ENCODE peak calls at places on chromosomes 11 and 22, in ten cellular contexts. E is CD4-positive, alpha-beta T cell; K is Peyer's patch; C is AG10803; A is fibroblast of mammary gland; U is HFF-Myc; D is astrocyte of the spinal cord; F is endothelial cell; Y is H9; G is PC-3. S is an unnamed sample.

GRCh38 chr11:19868871-19869270 is 156.2 kb downstream of the NAV2 start:
- DNase-seq in Y (no peak), A (no peak), F (no peak), D (peak; percentile 33), U (no peak), G (no peak), C (peak; percentile 32), E (no peak), K (no peak), S (no peak)

GRCh38 chr11:91904792-91905785 is 319.5 kb upstream of the FAT3 start:
- DNase-seq in G (no peak), F (no peak), E (no peak), U (no peak), K (no peak), Y (no peak), D (no peak), A (no peak), C (no peak), S (no peak)

GRCh38 chr11:94130589-94131362 is 2.1 kb downstream of the PANX1 start:
- DNase-seq in A (peak; percentile 96), G (peak; percentile 41), C (peak; percentile 96), K (no peak), E (no peak), F (no peak), Y (no peak), U (no peak), D (peak; percentile 67), S (peak; percentile 82)

GRCh38 chr11:114280696-114281095 is 15.5 kb upstream of the NNMT start:
- DNase-seq in C (peak; percentile 96), U (peak; percentile 54), D (peak; percentile 87), A (peak; percentile 86), F (peak; percentile 85), K (no peak), E (no peak), Y (peak; percentile 92), G (peak; percentile 93), S (peak; percentile 77)

GRCh38 chr22:49999063-49999900 is 13.3 kb downstream of the IL17REL start:
- DNase-seq in F (peak; percentile 65), U (no peak), E (no peak), K (peak; percentile 72), D (no peak), G (no peak), Y (peak; percentile 87), A (no peak), C (no peak), S (no peak)

GRCh38 chr11:85875505-85875904 is 20.3 kb downstream of the CCDC83 start:
- DNase-seq in G (peak; percentile 88), U (no peak), A (peak; percentile 72), Y (no peak), C (peak; percentile 77), E (no peak), D (peak; percentile 48), F (no peak), K (no peak), S (peak; percentile 63)

GRCh38 chr22:17085277-17086091 is 684 bp downstream of the IL17RA start:
- DNase-seq in A (no peak), Y (no peak), F (no peak), C (no peak), D (no peak), G (peak; percentile 6), U (no peak), E (peak; percentile 28), K (peak; percentile 65), S (no peak)

GRCh38 chr11:1486054-1486825 is at the start of gene MOB2:
- DNase-seq in C (no peak), U (no peak), G (no peak), A (no peak), E (no peak), F (no peak), K (peak; percentile 71), D (no peak), Y (no peak), S (no peak)

GRCh38 chr22:50620861-50621490 is 7.0 kb downstream of the ARSA start:
- DNase-seq in Y (no peak), F (no peak), K (peak; percentile 48), E (peak; percentile 51), A (peak; percentile 17), U (no peak), D (peak; percentile 7), G (peak; percentile 16), C (no peak), S (no peak)

GRCh38 chr11:79113099-79113498 is 327.7 kb downstream of the TENM4 start:
- DNase-seq in G (no peak), A (no peak), E (no peak), K (no peak), U (no peak), Y (no peak), F (no peak), D (no peak), C (peak; percentile 14), S (no peak)

GRCh38 chr11:129643031-129643721 is 172.5 kb upstream of the TMEM45B start:
- DNase-seq in Y (no peak), A (peak; percentile 94), K (no peak), F (no peak), E (no peak), G (peak; percentile 98), D (peak; percentile 84), U (no peak), C (peak; percentile 43), S (peak; percentile 76)

GRCh38 chr22:22327723-22328122 is 83.1 kb downstream of the VPREB1 start:
- DNase-seq in C (no peak), U (no peak), E (no peak), D (no peak), K (no peak), A (no peak), Y (no peak), G (no peak), F (no peak), S (no peak)

GRCh38 chr11:1451781-1452470 is 34.7 kb downstream of the MOB2 start:
- DNase-seq in G (no peak), E (no peak), F (no peak), K (no peak), Y (no peak), D (no peak), C (no peak), U (no peak), A (no peak), S (no peak)

GRCh38 chr11:59218893-59219292 is 6.2 kb upstream of the MPEG1 start:
- DNase-seq in C (no peak), K (no peak), Y (no peak), A (no peak), F (no peak), E (no peak), G (no peak), U (no peak), D (no peak), S (no peak)

GRCh38 chr11:95516786-95517185 is 272.8 kb downstream of the FAM76B start:
- DNase-seq in F (no peak), Y (no peak), C (peak; percentile 94), U (peak; percentile 91), A (peak; percentile 97), E (no peak), D (no peak), K (no peak), G (peak; percentile 13), S (no peak)

GRCh38 chr22:42820075-42820763 is 36.9 kb downstream of the ARFGAP3 start:
- DNase-seq in Y (no peak), U (no peak), K (no peak), G (peak; percentile 82), A (peak; percentile 75), C (peak; percentile 59), E (no peak), F (no peak), D (peak; percentile 78), S (peak; percentile 92)

GRCh38 chr11:122984186-122985011 is 2.8 kb upstream of the BSX start:
- DNase-seq in G (no peak), C (peak; percentile 26), U (no peak), Y (peak; percentile 71), K (no peak), D (no peak), F (peak; percentile 35), E (no peak), A (no peak), S (no peak)

GRCh38 chr11:86486261-86487030 is 111.8 kb downstream of the CCDC81 start:
- DNase-seq in D (no peak), F (no peak), U (no peak), G (no peak), C (peak; percentile 78), K (no peak), E (no peak), A (no peak), Y (no peak), S (no peak)

GRCh38 chr11:1224491-1225385 is 1.9 kb downstream of the MUC5B start:
- DNase-seq in K (peak; percentile 50), F (no peak), E (no peak), C (no peak), Y (peak; percentile 70), D (no peak), A (no peak), G (peak; percentile 28), U (no peak), S (no peak)

GRCh38 chr11:106415510-106415909 is 338.0 kb downstream of the AASDHPPT start:
- DNase-seq in K (no peak), C (no peak), A (no peak), E (no peak), U (no peak), Y (no peak), D (no peak), G (peak; percentile 42), F (no peak), S (no peak)
- TF ChIP-seq CTCF in K (no peak), C (no peak), A (no peak), E (no peak), U (no peak), Y (peak; percentile 17), D (no peak), G (peak; percentile 57), F (no peak), S (peak; percentile 17)

GRCh38 chr11:133740928-133741327 is 104.4 kb downstream of the SPATA19 start:
- DNase-seq in Y (no peak), K (no peak), U (no peak), D (no peak), F (no peak), E (no peak), A (no peak), C (no peak), G (no peak), S (no peak)
- TF ChIP-seq CTCF in Y (no peak), K (no peak), U (no peak), D (no peak), F (no peak), E (no peak), A (no peak), C (no peak), G (no peak), S (no peak)

DNA sequence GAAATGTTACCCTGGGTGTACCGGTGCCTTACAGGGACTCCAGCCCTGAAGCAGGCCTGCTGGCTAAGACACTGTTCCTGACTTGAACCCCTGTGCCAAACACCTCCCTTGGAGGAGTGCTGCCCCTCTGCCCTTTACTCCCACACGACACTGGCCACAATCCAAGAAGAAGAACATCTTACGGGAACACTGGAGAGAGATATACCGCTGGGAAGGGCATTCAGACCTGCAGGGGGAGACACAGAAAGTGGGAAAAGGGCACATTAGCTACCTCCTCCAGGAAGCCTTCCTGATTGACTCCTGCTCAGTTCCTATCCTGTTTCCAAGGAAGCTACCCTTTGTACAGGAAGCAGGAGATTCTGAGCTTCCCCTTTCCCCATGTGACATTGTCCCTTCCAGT is 18.7 kb downstream of the TMPRSS13 start:
- DNase-seq in A (no peak), E (no peak), F (no peak), K (peak; percentile 12), C (no peak), U (no peak), D (no peak), G (no peak), Y (no peak), S (no peak)
- TF ChIP-seq CTCF in A (peak; percentile 3), E (no peak), F (no peak), K (no peak), C (no peak), U (peak; percentile 17), D (no peak), G (no peak), Y (peak; percentile 46), S (no peak)

GRCh38 chr11:120212259-120212888 is 1.5 kb downstream of the OAF start:
- DNase-seq in F (no peak), Y (no peak), K (no peak), D (no peak), U (no peak), A (no peak), G (peak; percentile 48), E (no peak), C (no peak), S (no peak)
- TF ChIP-seq CTCF in F (no peak), Y (no peak), K (no peak), D (no peak), U (no peak), A (no peak), G (no peak), E (no peak), C (no peak), S (no peak)

S was measured in HFFc6.